ENCODE peak calls at places on chromosomes 11 and 22, in six cellular contexts. One of them, this sample, is unnamed.

GRCh38 chr22:26565889-26566288 is 24.0 kb downstream of the TPST2 start:
- DNase-seq in HL-60: no peak
- DNase-seq in stomach: no peak
- DNase-seq in ovary: no peak
- DNase-seq in nephron progenitor cell: no peak
- DNase-seq in RWPE1: no peak
- DNase-seq in this sample: no peak

GRCh38 chr11:102114032-102114431 is 3.8 kb downstream of the YAP1 start:
- DNase-seq in HL-60: no peak
- DNase-seq in stomach: no peak
- DNase-seq in ovary: no peak
- DNase-seq in nephron progenitor cell: no peak
- DNase-seq in RWPE1: no peak
- DNase-seq in this sample: no peak

GRCh38 chr11:10666556-10666955 is 27.0 kb downstream of the IRAG1 start:
- DNase-seq in HL-60: no peak
- DNase-seq in stomach: no peak
- DNase-seq in ovary: no peak
- DNase-seq in nephron progenitor cell: no peak
- DNase-seq in RWPE1: no peak
- DNase-seq in this sample: no peak

GRCh38 chr11:3880724-3881123 is 25.3 kb downstream of the STIM1 start:
- DNase-seq in HL-60: no peak
- DNase-seq in stomach: no peak
- DNase-seq in ovary: no peak
- DNase-seq in nephron progenitor cell: no peak
- DNase-seq in RWPE1: no peak
- DNase-seq in this sample: no peak

GRCh38 chr11:8023831-8024555 is 36.9 kb downstream of the EIF3F start:
- DNase-seq in HL-60: no peak
- DNase-seq in stomach: no peak
- DNase-seq in ovary: no peak
- DNase-seq in nephron progenitor cell: no peak
- DNase-seq in RWPE1: no peak
- DNase-seq in this sample: no peak

GRCh38 chr11:133916790-133917440 is 39.9 kb downstream of the IGSF9B start:
- DNase-seq in HL-60: no peak
- DNase-seq in stomach: no peak
- DNase-seq in ovary: no peak
- DNase-seq in nephron progenitor cell: no peak
- DNase-seq in RWPE1: no peak
- DNase-seq in this sample: no peak

GRCh38 chr22:48898524-48899377 is 928.9 kb downstream of the BRD1 start:
- DNase-seq in HL-60: no peak
- DNase-seq in stomach: peak
- DNase-seq in ovary: no peak
- DNase-seq in nephron progenitor cell: no peak
- DNase-seq in RWPE1: no peak
- DNase-seq in this sample: no peak

GRCh38 chr11:8717876-8718753 is 35.5 kb downstream of the RPL27A start:
- DNase-seq in HL-60: no peak
- DNase-seq in stomach: peak
- DNase-seq in ovary: peak
- DNase-seq in nephron progenitor cell: no peak
- DNase-seq in RWPE1: peak
- DNase-seq in this sample: no peak

GRCh38 chr11:107856180-107856980 is 2.2 kb downstream of the SLC35F2 start:
- DNase-seq in HL-60: no peak
- DNase-seq in stomach: no peak
- DNase-seq in ovary: no peak
- DNase-seq in nephron progenitor cell: no peak
- DNase-seq in RWPE1: no peak
- DNase-seq in this sample: no peak

GRCh38 chr22:19687561-19688300 is 26.6 kb upstream of the SEPTIN5 start:
- DNase-seq in HL-60: peak
- DNase-seq in stomach: no peak
- DNase-seq in ovary: no peak
- DNase-seq in nephron progenitor cell: no peak
- DNase-seq in RWPE1: no peak
- DNase-seq in this sample: no peak

DNA sequence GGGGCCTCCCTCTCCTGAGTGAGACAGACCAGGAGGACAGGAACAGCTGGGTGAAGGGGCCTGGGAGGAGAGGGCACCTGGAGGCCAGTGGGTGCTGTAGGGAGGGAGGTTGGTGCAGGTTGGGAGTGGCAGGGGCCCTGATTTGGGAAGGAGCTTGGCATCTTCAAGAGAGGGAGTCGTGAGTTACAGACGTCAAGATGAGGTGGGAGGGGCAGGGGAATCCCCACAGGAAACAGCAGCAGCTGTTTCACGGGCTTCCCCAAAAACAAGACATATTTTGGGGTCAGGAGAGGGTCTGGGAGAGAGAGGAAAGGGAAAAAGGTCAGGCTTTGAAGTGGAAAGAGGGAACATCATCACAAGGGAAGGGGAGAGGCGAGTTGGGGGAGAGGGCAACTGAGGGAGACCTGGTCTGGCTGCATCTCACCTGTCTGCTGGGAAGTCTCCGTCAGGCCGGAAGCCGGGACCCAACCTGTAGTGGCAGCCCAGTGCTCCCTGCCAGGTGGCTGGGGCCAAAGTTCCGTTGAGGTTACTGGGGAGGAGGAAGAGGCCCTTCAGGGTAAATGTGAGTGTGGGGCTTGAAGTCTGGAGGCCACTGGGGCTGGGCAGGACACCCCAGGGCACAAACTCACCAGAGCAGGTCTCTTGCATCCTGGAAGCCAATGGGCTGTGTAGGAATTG is 4.4 kb downstream of the NAALADL1 start:
- DNase-seq in HL-60: no peak
- DNase-seq in stomach: no peak
- DNase-seq in ovary: no peak
- DNase-seq in nephron progenitor cell: no peak
- DNase-seq in RWPE1: no peak
- DNase-seq in this sample: no peak
- TF ChIP-seq CTCF in HL-60: no peak
- TF ChIP-seq CTCF in stomach: no peak
- TF ChIP-seq CTCF in ovary: no peak
- TF ChIP-seq CTCF in nephron progenitor cell: no peak
- TF ChIP-seq CTCF in RWPE1: no peak
- TF ChIP-seq CTCF in this sample: no peak

DNA sequence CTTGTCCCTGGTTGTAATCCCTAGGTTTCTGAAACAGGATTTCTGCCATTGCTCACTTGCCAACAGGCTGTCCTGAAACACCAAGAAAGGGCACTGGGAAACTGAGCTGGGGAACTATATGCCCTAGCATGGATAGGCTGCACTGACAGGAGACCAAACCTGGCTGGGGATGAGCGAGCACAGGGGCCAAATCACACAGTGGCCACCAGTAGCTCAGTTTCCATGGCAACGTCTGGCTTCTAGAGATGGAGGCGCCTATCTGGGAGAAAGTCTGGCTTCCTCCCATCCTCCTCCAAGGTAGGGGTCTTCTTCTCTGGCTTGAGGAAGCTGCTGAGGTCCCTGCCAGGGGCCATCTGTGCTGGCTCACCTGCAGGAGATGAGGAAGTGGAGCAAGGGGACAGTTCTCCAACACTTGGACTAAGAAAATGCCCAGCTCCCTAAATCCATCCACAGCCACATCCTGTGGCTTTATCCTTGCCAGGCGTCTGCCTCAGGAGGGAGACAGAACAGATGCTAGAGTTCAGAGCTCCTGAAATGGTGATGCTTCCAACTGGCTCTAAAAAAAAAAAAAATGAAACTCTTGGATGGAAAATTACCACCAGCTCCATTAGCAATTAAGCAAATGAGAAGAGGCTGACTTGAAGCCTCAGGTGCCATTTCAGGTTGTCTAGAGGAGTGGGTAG is 48.3 kb downstream of the SYT13 start:
- DNase-seq in HL-60: no peak
- DNase-seq in stomach: no peak
- DNase-seq in ovary: no peak
- DNase-seq in nephron progenitor cell: no peak
- DNase-seq in RWPE1: no peak
- DNase-seq in this sample: no peak
- TF ChIP-seq CTCF in HL-60: no peak
- TF ChIP-seq CTCF in stomach: no peak
- TF ChIP-seq CTCF in ovary: no peak
- TF ChIP-seq CTCF in nephron progenitor cell: no peak
- TF ChIP-seq CTCF in RWPE1: no peak
- TF ChIP-seq CTCF in this sample: no peak

GRCh38 chr11:66880484-66881211 is 23.8 kb downstream of the LRFN4 start:
- DNase-seq in HL-60: no peak
- DNase-seq in stomach: peak
- DNase-seq in ovary: peak
- DNase-seq in nephron progenitor cell: no peak
- DNase-seq in RWPE1: peak
- DNase-seq in this sample: no peak
- TF ChIP-seq CTCF in HL-60: no peak
- TF ChIP-seq CTCF in stomach: no peak
- TF ChIP-seq CTCF in ovary: no peak
- TF ChIP-seq CTCF in nephron progenitor cell: no peak
- TF ChIP-seq CTCF in RWPE1: no peak
- TF ChIP-seq CTCF in this sample: no peak

GRCh38 chr22:22508274-22509176 is at the start of gene ZNF280B:
- DNase-seq in HL-60: peak
- DNase-seq in stomach: peak
- DNase-seq in ovary: peak
- DNase-seq in nephron progenitor cell: peak
- DNase-seq in RWPE1: peak
- DNase-seq in this sample: peak
- TF ChIP-seq CTCF in HL-60: peak
- TF ChIP-seq CTCF in stomach: peak
- TF ChIP-seq CTCF in ovary: no peak
- TF ChIP-seq CTCF in nephron progenitor cell: peak
- TF ChIP-seq CTCF in RWPE1: peak
- TF ChIP-seq CTCF in this sample: peak

GRCh38 chr11:70524096-70524922 is 126.0 kb downstream of the CTTN start:
- DNase-seq in HL-60: no peak
- DNase-seq in stomach: no peak
- DNase-seq in ovary: peak
- DNase-seq in nephron progenitor cell: no peak
- DNase-seq in RWPE1: no peak
- DNase-seq in this sample: no peak

GRCh38 chr11:70523384-70524095 is 125.2 kb downstream of the CTTN start:
- DNase-seq in HL-60: no peak
- DNase-seq in stomach: no peak
- DNase-seq in ovary: peak
- DNase-seq in nephron progenitor cell: no peak
- DNase-seq in RWPE1: no peak
- DNase-seq in this sample: no peak

GRCh38 chr11:70522261-70522612 is 123.9 kb downstream of the CTTN start:
- DNase-seq in HL-60: no peak
- DNase-seq in stomach: no peak
- DNase-seq in ovary: no peak
- DNase-seq in nephron progenitor cell: no peak
- DNase-seq in RWPE1: no peak
- DNase-seq in this sample: no peak

GRCh38 chr11:70521475-70522260 is 123.3 kb downstream of the CTTN start:
- DNase-seq in HL-60: no peak
- DNase-seq in stomach: no peak
- DNase-seq in ovary: peak
- DNase-seq in nephron progenitor cell: no peak
- DNase-seq in RWPE1: no peak
- DNase-seq in this sample: no peak

DNA sequence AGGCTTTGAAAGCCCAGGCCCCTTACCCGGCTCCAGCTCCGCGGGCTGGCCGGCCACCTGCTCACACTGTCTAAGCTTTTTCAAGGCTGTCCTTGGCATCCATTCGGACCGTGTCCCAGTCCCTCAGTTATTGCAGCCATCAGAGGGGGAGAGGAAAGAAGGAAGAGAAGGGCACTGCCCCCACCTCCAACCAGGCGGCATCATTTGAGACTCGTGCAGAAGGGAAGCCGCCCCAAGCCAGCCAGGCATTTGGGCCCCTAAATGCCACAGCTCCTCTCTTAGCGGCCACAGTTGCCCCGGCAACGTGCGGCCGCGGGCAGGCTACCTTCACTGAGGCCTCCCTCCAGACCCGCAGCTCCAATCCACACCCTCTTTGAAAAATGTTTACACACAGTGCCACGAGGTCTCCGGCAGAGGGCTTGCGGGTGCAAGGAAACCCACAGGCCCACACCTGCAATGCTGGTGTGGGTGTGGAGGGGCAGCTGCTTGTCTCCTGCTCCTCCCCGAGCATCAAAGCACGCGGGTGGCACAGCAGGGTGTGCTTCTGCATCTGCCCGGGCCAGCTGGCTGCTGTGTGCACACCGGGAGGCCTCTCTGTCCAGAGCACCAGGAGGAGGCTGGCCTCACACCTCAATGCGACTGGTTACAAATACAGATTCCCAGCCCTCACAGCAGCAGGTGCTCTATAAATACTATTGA is 124.4 kb downstream of the CTTN start:
- DNase-seq in HL-60: no peak
- DNase-seq in stomach: peak
- DNase-seq in ovary: peak
- DNase-seq in nephron progenitor cell: no peak
- DNase-seq in RWPE1: no peak
- DNase-seq in this sample: no peak
- TF ChIP-seq CTCF in HL-60: no peak
- TF ChIP-seq CTCF in stomach: no peak
- TF ChIP-seq CTCF in ovary: no peak
- TF ChIP-seq CTCF in nephron progenitor cell: no peak
- TF ChIP-seq CTCF in RWPE1: no peak
- TF ChIP-seq CTCF in this sample: no peak